ENCODE peak calls at places on chromosome 11, in five cellular contexts. W, J, Y, E and D are unnamed samples.

GRCh38 chr11:8709002-8709672 is 26.5 kb downstream of the RPL27A start:
- DNase-seq in W (peak), J (no peak), Y (no peak), E (no peak), D (peak)

GRCh38 chr11:44988981-44989635 is 38.4 kb upstream of the TP53I11 start:
- DNase-seq in W (peak), J (no peak), Y (no peak), E (no peak), D (no peak)

GRCh38 chr11:22510741-22511140 is 114.9 kb downstream of the FANCF start:
- DNase-seq in W (no peak), J (no peak), Y (no peak), E (no peak), D (peak)

GRCh38 chr11:47192111-47192510 is 5.9 kb upstream of the PACSIN3 start:
- DNase-seq in W (no peak), J (no peak), Y (no peak), E (no peak), D (no peak)

GRCh38 chr11:33453225-33453624 is 196.0 kb downstream of the HIPK3 start:
- DNase-seq in W (no peak), J (no peak), Y (no peak), E (no peak), D (no peak)

GRCh38 chr11:119874660-119875238 is 145.7 kb upstream of the NECTIN1 start:
- DNase-seq in W (peak), J (no peak), Y (no peak), E (no peak), D (no peak)

GRCh38 chr11:8265681-8266241 is 2.1 kb upstream of the LMO1 start:
- DNase-seq in W (peak), J (no peak), Y (no peak), E (no peak), D (no peak)

GRCh38 chr11:74072721-74073120 is 63.8 kb upstream of the UCP3 start:
- DNase-seq in W (no peak), J (no peak), Y (no peak), E (no peak), D (no peak)

GRCh38 chr11:88164320-88164719 is 10.9 kb downstream of the RAB38 start:
- DNase-seq in W (no peak), J (no peak), Y (no peak), E (no peak), D (no peak)

GRCh38 chr11:58334708-58335107 is 24.2 kb downstream of the OR5B17 start:
- DNase-seq in W (no peak), J (no peak), Y (no peak), E (no peak), D (peak)